ENCODE peak calls at places on chromosome 10, in five cellular contexts. One of them, this sample, is unnamed.

GRCh38 chr10:97184971-97185325 is 811 bp downstream of the SLIT1 start:
- DNase-seq in A549: no peak
- DNase-seq in transverse colon: no peak
- DNase-seq in sigmoid colon: no peak
- DNase-seq in suprapubic skin: no peak
- DNase-seq in this sample: no peak

GRCh38 chr10:78953124-78954008 is 115.4 kb upstream of the ZMIZ1 start:
- DNase-seq in A549: no peak
- DNase-seq in transverse colon: no peak
- DNase-seq in sigmoid colon: no peak
- DNase-seq in suprapubic skin: no peak
- DNase-seq in this sample: peak

GRCh38 chr10:103659674-103660363 is 166.3 kb downstream of the NEURL1 start:
- DNase-seq in A549: no peak
- DNase-seq in transverse colon: peak
- DNase-seq in sigmoid colon: peak
- DNase-seq in suprapubic skin: no peak
- DNase-seq in this sample: peak

GRCh38 chr10:49139000-49139865 is 5.4 kb upstream of the FAM170B start:
- DNase-seq in A549: no peak
- DNase-seq in transverse colon: no peak
- DNase-seq in sigmoid colon: no peak
- DNase-seq in suprapubic skin: no peak
- DNase-seq in this sample: peak

GRCh38 chr10:72694476-72695369 is 2.8 kb downstream of the MCU start:
- DNase-seq in A549: peak
- DNase-seq in transverse colon: no peak
- DNase-seq in sigmoid colon: no peak
- DNase-seq in suprapubic skin: no peak
- DNase-seq in this sample: no peak

GRCh38 chr10:99466632-99467031 is 36.2 kb upstream of the GOT1 start:
- DNase-seq in A549: no peak
- DNase-seq in transverse colon: peak
- DNase-seq in sigmoid colon: peak
- DNase-seq in suprapubic skin: no peak
- DNase-seq in this sample: peak

GRCh38 chr10:16009736-16010259 is 149.5 kb upstream of the MINDY3 start:
- DNase-seq in A549: no peak
- DNase-seq in transverse colon: no peak
- DNase-seq in sigmoid colon: no peak
- DNase-seq in suprapubic skin: no peak
- DNase-seq in this sample: no peak

GRCh38 chr10:18984531-18984930 is 64.1 kb upstream of the MALRD1 start:
- DNase-seq in A549: no peak
- DNase-seq in transverse colon: no peak
- DNase-seq in sigmoid colon: no peak
- DNase-seq in suprapubic skin: no peak
- DNase-seq in this sample: no peak

GRCh38 chr10:60280475-60280874 is 109.2 kb downstream of the ANK3 start:
- DNase-seq in A549: no peak
- DNase-seq in transverse colon: no peak
- DNase-seq in sigmoid colon: no peak
- DNase-seq in suprapubic skin: no peak
- DNase-seq in this sample: no peak

GRCh38 chr10:100338434-100339036 is 8.5 kb upstream of the SCD start:
- DNase-seq in A549: peak
- DNase-seq in transverse colon: peak
- DNase-seq in sigmoid colon: peak
- DNase-seq in suprapubic skin: peak
- DNase-seq in this sample: peak

GRCh38 chr10:24119919-24120318 is 89.0 kb upstream of the KIAA1217 start:
- DNase-seq in A549: no peak
- DNase-seq in transverse colon: no peak
- DNase-seq in sigmoid colon: no peak
- DNase-seq in suprapubic skin: no peak
- DNase-seq in this sample: no peak

GRCh38 chr10:128087884-128088695 is 38.1 kb downstream of the MKI67 start:
- DNase-seq in A549: peak
- DNase-seq in transverse colon: no peak
- DNase-seq in sigmoid colon: no peak
- DNase-seq in suprapubic skin: no peak
- DNase-seq in this sample: no peak

GRCh38 chr10:101995451-101996063 is 60.4 kb downstream of the ARMH3 start:
- DNase-seq in A549: no peak
- DNase-seq in transverse colon: no peak
- DNase-seq in sigmoid colon: no peak
- DNase-seq in suprapubic skin: no peak
- DNase-seq in this sample: no peak

GRCh38 chr10:50511512-50512213 is 112.1 kb downstream of the SGMS1 start:
- DNase-seq in A549: no peak
- DNase-seq in transverse colon: no peak
- DNase-seq in sigmoid colon: no peak
- DNase-seq in suprapubic skin: no peak
- DNase-seq in this sample: no peak

GRCh38 chr10:1809139-1809755 is 71.9 kb upstream of the ADARB2 start:
- DNase-seq in A549: no peak
- DNase-seq in transverse colon: no peak
- DNase-seq in sigmoid colon: no peak
- DNase-seq in suprapubic skin: no peak
- DNase-seq in this sample: no peak

GRCh38 chr10:45373783-45374450 is at the start of gene ALOX5:
- DNase-seq in A549: peak
- DNase-seq in transverse colon: peak
- DNase-seq in sigmoid colon: no peak
- DNase-seq in suprapubic skin: peak
- DNase-seq in this sample: peak

GRCh38 chr10:178208-178607 is 43.0 kb downstream of the ZMYND11 start:
- DNase-seq in A549: peak
- DNase-seq in transverse colon: no peak
- DNase-seq in sigmoid colon: no peak
- DNase-seq in suprapubic skin: no peak
- DNase-seq in this sample: no peak

GRCh38 chr10:6532321-6532720 is 47.8 kb downstream of the PRKCQ start:
- DNase-seq in A549: no peak
- DNase-seq in transverse colon: no peak
- DNase-seq in sigmoid colon: no peak
- DNase-seq in suprapubic skin: no peak
- DNase-seq in this sample: no peak

GRCh38 chr10:72545511-72545910 is 80.4 kb downstream of the MICU1 start:
- DNase-seq in A549: no peak
- DNase-seq in transverse colon: no peak
- DNase-seq in sigmoid colon: no peak
- DNase-seq in suprapubic skin: no peak
- DNase-seq in this sample: no peak

GRCh38 chr10:3806603-3807002 is 21.6 kb upstream of the KLF6 start:
- DNase-seq in A549: no peak
- DNase-seq in transverse colon: peak
- DNase-seq in sigmoid colon: no peak
- DNase-seq in suprapubic skin: no peak
- DNase-seq in this sample: no peak

GRCh38 chr10:13684252-13684791 is 97.6 kb downstream of the PRPF18 start:
- DNase-seq in A549: no peak
- DNase-seq in transverse colon: peak
- DNase-seq in sigmoid colon: peak
- DNase-seq in suprapubic skin: no peak
- DNase-seq in this sample: no peak

GRCh38 chr10:122149607-122150505 is 121.2 kb upstream of the BTBD16 start:
- DNase-seq in A549: no peak
- DNase-seq in transverse colon: no peak
- DNase-seq in sigmoid colon: peak
- DNase-seq in suprapubic skin: peak
- DNase-seq in this sample: no peak

DNA sequence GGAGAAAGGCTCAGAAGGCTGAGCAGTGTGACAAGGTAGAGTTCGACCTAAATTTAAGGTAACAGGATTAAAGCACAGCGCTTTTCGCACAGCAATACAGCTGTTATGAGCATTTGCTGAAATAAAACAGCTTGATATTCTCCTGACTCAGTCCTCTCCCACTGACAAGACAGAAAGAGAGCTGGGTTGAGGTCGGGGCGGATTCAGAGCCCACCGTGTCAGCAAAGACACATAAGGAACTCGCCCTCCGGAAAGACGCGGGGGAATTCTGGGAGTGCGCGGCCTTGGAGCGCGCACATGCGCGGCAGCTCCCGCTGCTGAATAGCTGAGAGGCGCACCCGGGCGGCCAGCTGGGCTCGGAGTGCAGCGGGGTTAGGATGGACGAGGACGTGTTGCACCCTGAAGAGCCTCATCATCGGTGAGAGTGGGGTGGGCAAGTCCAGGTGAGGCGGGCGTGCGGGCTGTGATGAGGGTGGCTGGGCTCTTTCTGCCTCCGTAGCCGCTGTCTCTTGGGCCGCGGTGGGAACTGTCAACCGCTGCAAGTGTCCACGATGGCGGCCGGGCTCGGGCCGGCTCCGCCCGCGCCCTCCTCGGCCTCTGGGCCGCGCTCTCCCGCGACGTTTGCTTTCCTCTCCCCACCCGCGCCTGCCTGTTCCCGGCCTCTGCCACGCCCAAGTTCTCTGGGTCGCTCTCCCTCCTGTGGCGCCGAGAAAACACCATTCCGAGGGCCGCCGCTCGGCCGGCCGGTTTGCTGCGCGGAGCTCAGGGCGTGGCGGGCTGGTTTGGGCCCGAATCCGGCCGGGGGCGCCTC is 120.6 kb downstream of the LYZL1 start:
- DNase-seq in A549: peak
- DNase-seq in transverse colon: peak
- DNase-seq in sigmoid colon: peak
- DNase-seq in suprapubic skin: peak
- DNase-seq in this sample: peak
- H3K4me3 ChIP-seq in A549: peak
- H3K4me3 ChIP-seq in transverse colon: peak
- H3K4me3 ChIP-seq in sigmoid colon: peak
- H3K4me3 ChIP-seq in suprapubic skin: peak
- H3K4me3 ChIP-seq in this sample: peak

GRCh38 chr10:33722067-33722466 is 387.6 kb upstream of the NRP1 start:
- DNase-seq in A549: no peak
- DNase-seq in transverse colon: no peak
- DNase-seq in sigmoid colon: no peak
- DNase-seq in suprapubic skin: no peak
- DNase-seq in this sample: no peak
- TF ChIP-seq POLR2A in A549: no peak
- TF ChIP-seq POLR2A in transverse colon: no peak
- TF ChIP-seq POLR2A in sigmoid colon: no peak
- TF ChIP-seq POLR2A in suprapubic skin: no peak
- TF ChIP-seq POLR2A in this sample: no peak

DNA sequence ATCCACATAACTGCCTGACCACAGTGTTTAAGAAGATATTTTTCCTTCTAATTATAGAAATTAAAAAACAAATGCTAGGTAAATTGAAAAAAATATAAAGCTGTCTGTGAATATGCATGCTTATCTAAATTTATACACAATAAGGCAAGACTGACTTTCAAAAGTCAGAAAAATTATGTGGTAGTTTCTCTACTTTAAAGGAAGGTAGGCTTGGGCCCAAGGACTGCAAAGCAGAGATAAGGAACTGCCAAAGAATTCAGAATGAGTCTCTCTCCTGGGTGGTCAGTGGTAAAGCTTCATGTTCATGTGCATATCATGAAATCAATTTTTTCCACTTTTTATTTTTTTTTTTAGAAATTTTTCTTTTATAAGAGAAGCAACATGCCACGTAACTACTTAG is 998.6 kb downstream of the REEP3 start:
- DNase-seq in A549: no peak
- DNase-seq in transverse colon: no peak
- DNase-seq in sigmoid colon: no peak
- DNase-seq in suprapubic skin: no peak
- DNase-seq in this sample: no peak
- TF ChIP-seq EP300 in A549: no peak
- TF ChIP-seq EP300 in transverse colon: no peak
- TF ChIP-seq EP300 in sigmoid colon: no peak
- TF ChIP-seq EP300 in suprapubic skin: no peak
- TF ChIP-seq EP300 in this sample: no peak

GRCh38 chr10:105803206-105803605 is 1162.1 kb downstream of the SORCS3 start:
- DNase-seq in A549: no peak
- DNase-seq in transverse colon: no peak
- DNase-seq in sigmoid colon: no peak
- DNase-seq in suprapubic skin: no peak
- DNase-seq in this sample: no peak

DNA sequence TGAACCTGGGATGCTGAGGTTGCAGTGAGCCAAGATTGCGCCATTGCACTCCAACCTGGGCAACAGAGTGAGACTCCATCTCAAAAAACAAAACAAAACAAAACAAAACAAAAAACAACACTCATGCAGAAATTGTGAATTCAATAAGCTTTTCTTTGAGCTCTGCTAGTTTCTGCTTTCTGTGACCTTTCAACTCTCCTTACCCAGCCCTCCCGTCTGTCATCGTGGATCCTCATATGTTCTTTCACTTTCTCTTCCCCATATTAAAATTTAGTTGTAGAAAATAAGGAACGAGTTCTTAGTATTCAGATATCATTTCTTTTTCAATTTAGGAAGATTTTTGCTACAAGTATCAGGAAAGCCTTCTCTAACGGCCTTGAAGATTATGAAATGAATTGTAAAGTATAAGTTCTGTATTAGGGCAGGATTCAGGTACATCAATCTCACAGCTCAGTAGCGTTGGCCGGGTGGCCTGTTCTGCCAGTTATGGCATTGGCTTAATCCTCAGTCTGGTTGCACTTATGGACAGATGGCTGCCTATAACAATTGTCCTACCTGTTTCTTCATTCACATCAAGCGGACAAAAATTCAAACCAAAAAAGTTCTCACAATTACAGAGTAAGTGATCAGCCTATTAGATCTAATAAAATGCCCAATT is 1167.0 kb downstream of the SORCS3 start:
- DNase-seq in A549: no peak
- DNase-seq in transverse colon: no peak
- DNase-seq in sigmoid colon: no peak
- DNase-seq in suprapubic skin: no peak
- DNase-seq in this sample: no peak
- H3K4me3 ChIP-seq in A549: no peak
- H3K4me3 ChIP-seq in transverse colon: no peak
- H3K4me3 ChIP-seq in sigmoid colon: no peak
- H3K4me3 ChIP-seq in suprapubic skin: no peak
- H3K4me3 ChIP-seq in this sample: no peak

GRCh38 chr10:69124558-69125121 is 662 bp downstream of the VPS26A start:
- DNase-seq in A549: peak
- DNase-seq in transverse colon: peak
- DNase-seq in sigmoid colon: no peak
- DNase-seq in suprapubic skin: no peak
- DNase-seq in this sample: peak

GRCh38 chr10:69119896-69120295 is 4.1 kb upstream of the VPS26A start:
- DNase-seq in A549: no peak
- DNase-seq in transverse colon: no peak
- DNase-seq in sigmoid colon: no peak
- DNase-seq in suprapubic skin: no peak
- DNase-seq in this sample: no peak

GRCh38 chr10:69125554-69125953 is 1.6 kb downstream of the VPS26A start:
- DNase-seq in A549: no peak
- DNase-seq in transverse colon: no peak
- DNase-seq in sigmoid colon: no peak
- DNase-seq in suprapubic skin: no peak
- DNase-seq in this sample: no peak

GRCh38 chr10:69123306-69123746 is 652 bp upstream of the VPS26A start:
- DNase-seq in A549: peak
- DNase-seq in transverse colon: peak
- DNase-seq in sigmoid colon: no peak
- DNase-seq in suprapubic skin: no peak
- DNase-seq in this sample: no peak

GRCh38 chr10:69123747-69124557 is at the start of gene VPS26A:
- DNase-seq in A549: peak
- DNase-seq in transverse colon: peak
- DNase-seq in sigmoid colon: peak
- DNase-seq in suprapubic skin: peak
- DNase-seq in this sample: peak
- TF ChIP-seq POLR2A in A549: peak
- TF ChIP-seq POLR2A in transverse colon: peak
- TF ChIP-seq POLR2A in sigmoid colon: peak
- TF ChIP-seq POLR2A in suprapubic skin: peak
- TF ChIP-seq POLR2A in this sample: peak